ENCODE peak calls at places on chromosomes 2 and 18, in seven cellular contexts. F is K562, C is HCT116, O is HepG2, I is SK-N-SH, Q is GM12878, U is H1. W is an unnamed sample.

GRCh38 chr18:3611313-3612038 is 161.5 kb downstream of the TGIF1 start:
- DNase-seq in F (no peak), C (no peak), O (no peak), I (no peak), Q (no peak), U (no peak), W (no peak)

GRCh38 chr2:60581461-60582282 is 28.2 kb upstream of the BCL11A start:
- DNase-seq in F (peak), C (no peak), O (peak), I (peak), Q (no peak), U (no peak), W (peak)

GRCh38 chr2:201830666-201831065 is 24.3 kb downstream of the CDK15 start:
- DNase-seq in F (no peak), C (no peak), O (no peak), I (no peak), Q (no peak), U (no peak), W (no peak)

GRCh38 chr2:46179037-46179621 is 118.1 kb upstream of the EPAS1 start:
- DNase-seq in F (peak), C (no peak), O (no peak), I (peak), Q (peak), U (no peak), W (no peak)

GRCh38 chr2:32450851-32451250 is 94.0 kb downstream of the BIRC6 start:
- DNase-seq in F (no peak), C (no peak), O (no peak), I (no peak), Q (no peak), U (no peak), W (no peak)

GRCh38 chr18:3554091-3554601 is 104.2 kb downstream of the TGIF1 start:
- DNase-seq in F (no peak), C (no peak), O (peak), I (no peak), Q (no peak), U (peak), W (no peak)

GRCh38 chr2:162103443-162104009 is 29.5 kb upstream of the DPP4 start:
- DNase-seq in F (no peak), C (no peak), O (no peak), I (no peak), Q (no peak), U (no peak), W (no peak)

GRCh38 chr2:29113891-29114321 is 1.3 kb upstream of the CLIP4 start:
- DNase-seq in F (peak), C (peak), O (no peak), I (peak), Q (no peak), U (no peak), W (no peak)

GRCh38 chr2:102789349-102790085 is 27.7 kb downstream of the TMEM182 start:
- DNase-seq in F (no peak), C (no peak), O (no peak), I (no peak), Q (no peak), U (no peak), W (no peak)

GRCh38 chr2:54858021-54858681 is 134.7 kb downstream of the EML6 start:
- DNase-seq in F (no peak), C (no peak), O (peak), I (no peak), Q (no peak), U (no peak), W (no peak)

GRCh38 chr2:240374085-240374907 is 61.2 kb upstream of the GPC1 start:
- DNase-seq in F (no peak), C (no peak), O (peak), I (no peak), Q (no peak), U (peak), W (no peak)

GRCh38 chr2:65997941-65998340 is 437.0 kb upstream of the MEIS1 start:
- DNase-seq in F (no peak), C (no peak), O (no peak), I (no peak), Q (no peak), U (no peak), W (no peak)

GRCh38 chr2:221568299-221568698 is 3.8 kb downstream of the EPHA4 start:
- DNase-seq in F (no peak), C (no peak), O (no peak), I (no peak), Q (no peak), U (no peak), W (no peak)
- TF ChIP-seq JUND in F (no peak), C (no peak), O (no peak), I (no peak), Q (no peak), U (no peak), W (no peak)

GRCh38 chr2:232494542-232494941 is 6.9 kb upstream of the ECEL1 start:
- DNase-seq in F (no peak), C (no peak), O (no peak), I (no peak), Q (no peak), U (no peak), W (no peak)

GRCh38 chr2:232492963-232493700 is 5.5 kb upstream of the ECEL1 start:
- DNase-seq in F (no peak), C (no peak), O (no peak), I (no peak), Q (no peak), U (no peak), W (no peak)

GRCh38 chr2:232492236-232492848 is 4.7 kb upstream of the ECEL1 start:
- DNase-seq in F (no peak), C (no peak), O (no peak), I (no peak), Q (no peak), U (no peak), W (no peak)

GRCh38 chr2:232495292-232495691 is 7.7 kb upstream of the ECEL1 start:
- DNase-seq in F (no peak), C (no peak), O (no peak), I (no peak), Q (no peak), U (no peak), W (no peak)

GRCh38 chr2:232493701-232494426 is 6.2 kb upstream of the ECEL1 start:
- DNase-seq in F (no peak), C (no peak), O (no peak), I (no peak), Q (no peak), U (no peak), W (no peak)
- TF ChIP-seq JUND in F (no peak), C (no peak), O (no peak), I (no peak), Q (no peak), U (no peak), W (no peak)

GRCh38 chr2:19579466-19579865 is 221.0 kb upstream of the OSR1 start:
- DNase-seq in F (no peak), C (no peak), O (no peak), I (no peak), Q (no peak), U (no peak), W (no peak)
- TF ChIP-seq JUND in F (no peak), C (no peak), O (no peak), I (no peak), Q (no peak), U (no peak), W (no peak)

GRCh38 chr2:113070606-113070975 is 2.8 kb downstream of the IL1F10 start:
- DNase-seq in F (no peak), C (no peak), O (no peak), I (no peak), Q (no peak), U (no peak), W (no peak)
- TF ChIP-seq JUND in F (no peak), C (no peak), O (no peak), I (no peak), Q (no peak), U (no peak), W (no peak)